ENCODE peak calls at places on chromosomes 2 and 18, in five cellular contexts. M is H9, Y is neuronal stem cell, P is mesendoderm, H is mesenchymal stem cell. D is an unnamed sample.

GRCh38 chr2:9207641-9208301 is 1.2 kb downstream of the ASAP2 start:
- DNase-seq in M (peak), P (peak), H (peak), Y (no peak), D (no peak)

GRCh38 chr2:200212862-200213425 is 93.5 kb upstream of the SPATS2L start:
- DNase-seq in M (no peak), P (no peak), Y (no peak), H (no peak), D (no peak)

GRCh38 chr2:1922402-1923025 is 178.2 kb upstream of the PXDN start:
- DNase-seq in M (no peak), P (no peak), H (no peak), Y (no peak), D (no peak)

GRCh38 chr18:74515620-74516231 is 18.6 kb upstream of the CNDP1 start:
- DNase-seq in Y (no peak), P (no peak), M (no peak), H (no peak), D (peak)

GRCh38 chr2:66456183-66457041 is 21.5 kb downstream of the MEIS1 start:
- DNase-seq in H (no peak), Y (no peak), M (no peak), P (no peak), D (peak)

GRCh38 chr2:66867038-66867380 is 432.1 kb downstream of the MEIS1 start:
- DNase-seq in Y (no peak), P (no peak), H (peak), M (no peak), D (no peak)

GRCh38 chr18:44968336-44968735 is 287.6 kb downstream of the SETBP1 start:
- DNase-seq in Y (no peak), H (no peak), P (peak), M (peak), D (no peak)

GRCh38 chr2:53826587-53827397 is 33.0 kb downstream of the GPR75 start:
- DNase-seq in Y (no peak), M (no peak), H (peak), P (no peak), D (no peak)

GRCh38 chr2:121731366-121731765 is 5.3 kb downstream of the NIFK start:
- DNase-seq in Y (no peak), P (no peak), H (no peak), M (no peak), D (peak)

GRCh38 chr2:130765464-130765863 is 10.1 kb downstream of the AMER3 start:
- DNase-seq in H (no peak), P (no peak), M (no peak), Y (no peak), D (no peak)

GRCh38 chr2:200795044-200795443 is 16.7 kb upstream of the BZW1 start:
- DNase-seq in H (no peak), Y (no peak), M (peak), P (peak), D (no peak)

GRCh38 chr2:164068063-164068462 is 332.3 kb upstream of the FIGN start:
- DNase-seq in Y (no peak), P (no peak), H (no peak), M (no peak), D (no peak)

GRCh38 chr2:52974127-52974526 is 793.5 kb upstream of the CHAC2 start:
- DNase-seq in Y (no peak), M (no peak), P (no peak), H (no peak), D (no peak)

GRCh38 chr2:53434487-53434886 is 333.1 kb upstream of the CHAC2 start:
- DNase-seq in H (no peak), P (no peak), Y (no peak), M (no peak), D (no peak)

GRCh38 chr2:67255933-67256615 is 141.1 kb upstream of the ETAA1 start:
- DNase-seq in P (peak), Y (no peak), M (no peak), H (peak), D (no peak)

GRCh38 chr2:10175441-10175840 is 52.9 kb downstream of the RRM2 start:
- DNase-seq in H (no peak), P (no peak), M (no peak), Y (no peak), D (no peak)

GRCh38 chr18:36017232-36017631 is 44.8 kb downstream of the RMP24 start:
- DNase-seq in H (no peak), P (no peak), M (no peak), Y (no peak), D (no peak)

GRCh38 chr2:10584843-10585475 is 104.8 kb downstream of the NOL10 start:
- DNase-seq in Y (peak), M (no peak), H (peak), P (peak), D (no peak)

GRCh38 chr2:102122115-102122514 is 20.4 kb upstream of the IL1R1 start:
- DNase-seq in P (no peak), Y (no peak), M (no peak), H (peak), D (peak)

GRCh38 chr18:52992041-52992440 is 652.0 kb downstream of the DCC start:
- DNase-seq in M (peak), P (peak), H (no peak), Y (peak), D (no peak)

GRCh38 chr2:234137400-234138014 is 87.0 kb downstream of the SPP2 start:
- DNase-seq in Y (no peak), M (no peak), H (no peak), P (peak), D (peak)

GRCh38 chr2:72325592-72326422 is 178.1 kb upstream of the CYP26B1 start:
- DNase-seq in P (peak), Y (peak), H (peak), M (peak), D (peak)

GRCh38 chr2:157692768-157693167 is 64.1 kb upstream of the ACVR1C start:
- DNase-seq in H (peak), P (peak), M (no peak), Y (no peak), D (no peak)

GRCh38 chr2:217220228-217221013 is 360.6 kb upstream of the TNP1 start:
- DNase-seq in P (no peak), H (no peak), Y (no peak), M (no peak), D (no peak)

GRCh38 chr18:8607776-8608682 is 1.2 kb upstream of the RAB12 start:
- DNase-seq in H (peak), Y (no peak), M (no peak), P (no peak), D (no peak)

GRCh38 chr2:10323535-10323934 is 20.8 kb downstream of the HPCAL1 start:
- DNase-seq in Y (no peak), M (no peak), H (no peak), P (no peak), D (peak)

GRCh38 chr2:241882090-241882625 is 12.6 kb downstream of the RTP5 start:
- DNase-seq in Y (no peak), H (peak), P (no peak), M (no peak), D (no peak)

GRCh38 chr18:45775241-45775676 is 50.2 kb upstream of the SIGLEC15 start:
- DNase-seq in P (peak), M (peak), Y (no peak), H (peak), D (peak)

GRCh38 chr2:84417453-84417852 is 41.6 kb downstream of the SUCLG1 start:
- DNase-seq in P (no peak), M (no peak), H (no peak), Y (no peak), D (no peak)

GRCh38 chr2:151849413-151850010 is 21.3 kb upstream of the ARL5A start:
- DNase-seq in H (no peak), Y (no peak), M (no peak), P (no peak), D (no peak)
- H3K23ac ChIP-seq in H (no peak), Y (no peak), M (no peak), P (no peak), D (no peak)

GRCh38 chr2:73851274-73851673 is 22.5 kb downstream of the STAMBP start:
- DNase-seq in M (no peak), P (peak), Y (no peak), H (no peak), D (no peak)

GRCh38 chr2:73855526-73855925 is 26.8 kb downstream of the STAMBP start:
- DNase-seq in Y (no peak), H (no peak), P (no peak), M (no peak), D (no peak)

GRCh38 chr2:73859721-73860586 is 31.2 kb downstream of the STAMBP start:
- DNase-seq in H (peak), Y (no peak), P (peak), M (no peak), D (peak)

GRCh38 chr2:73852020-73852419 is 23.3 kb downstream of the STAMBP start:
- DNase-seq in H (peak), P (no peak), M (no peak), Y (no peak), D (no peak)

DNA sequence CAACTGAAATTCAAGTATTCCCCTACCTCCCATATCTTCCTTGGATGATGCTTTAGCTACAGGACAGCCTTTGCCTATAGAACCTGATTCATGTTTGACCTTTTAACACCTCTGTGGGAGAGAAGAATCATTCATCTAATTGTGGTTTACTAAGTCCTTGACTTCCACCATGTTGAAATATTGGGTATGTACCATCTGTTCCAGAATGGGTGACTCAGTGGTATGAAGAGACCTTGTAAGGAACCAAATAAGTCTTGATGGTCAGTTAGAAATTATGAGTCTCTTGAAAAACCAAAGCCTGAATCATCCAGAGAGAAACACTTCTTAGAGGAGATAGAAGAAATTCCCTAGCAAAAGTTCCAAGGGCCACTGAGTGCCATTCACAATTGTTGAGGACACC is 27.5 kb downstream of the STAMBP start:
- DNase-seq in M (no peak), Y (no peak), H (peak), P (no peak), D (no peak)
- H3K23ac ChIP-seq in M (no peak), Y (no peak), H (no peak), P (no peak), D (no peak)

DNA sequence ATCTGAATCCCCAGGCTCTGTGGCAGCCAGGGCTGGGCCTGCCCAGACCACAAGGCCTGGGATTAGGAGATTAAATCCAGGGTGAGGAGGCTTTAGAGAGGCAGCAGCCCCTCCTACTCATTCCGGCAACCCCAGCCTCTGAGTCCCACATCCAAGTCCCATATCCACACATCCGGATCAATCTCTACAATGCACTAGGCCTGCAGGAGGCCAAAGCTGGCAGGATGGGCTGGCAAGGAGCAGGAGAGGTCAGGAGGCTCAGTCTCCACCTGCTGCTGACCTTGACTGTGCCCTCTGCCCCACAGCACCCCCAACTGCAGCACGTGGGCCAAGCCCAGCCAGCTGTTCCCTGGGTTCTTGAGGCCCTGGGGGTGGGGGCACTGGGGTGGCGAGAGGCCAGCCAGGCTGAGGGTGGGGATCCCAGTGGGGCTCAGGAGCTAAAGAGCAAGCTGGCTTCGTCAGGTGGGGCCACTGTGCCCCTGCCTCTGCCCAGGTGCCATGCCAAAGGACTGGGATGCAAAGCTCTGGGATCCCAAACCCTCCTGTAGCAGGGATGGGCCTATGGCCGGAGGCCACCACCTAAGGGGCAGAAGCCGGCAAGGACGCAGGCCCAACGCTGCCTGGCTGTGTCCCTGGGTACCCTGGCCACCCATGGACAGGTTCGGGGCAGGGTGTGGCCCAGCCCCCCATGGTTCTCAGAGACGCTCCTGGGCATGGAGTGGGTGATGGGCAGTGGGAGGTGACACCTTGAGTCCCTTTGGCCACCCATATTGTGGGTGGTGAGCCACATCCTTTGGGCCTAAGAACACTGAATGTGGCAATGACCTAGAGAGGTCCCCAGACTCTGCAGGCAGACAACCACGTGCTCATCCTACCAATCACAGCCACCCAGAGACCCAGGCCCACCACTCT is 3.2 kb downstream of the KIF1A start:
- DNase-seq in H (no peak), P (no peak), Y (no peak), M (peak), D (no peak)
- H3K23ac ChIP-seq in H (no peak), P (no peak), Y (no peak), M (no peak), D (no peak)

GRCh38 chr2:144239306-144239705 is 280.6 kb downstream of the ZEB2 start:
- DNase-seq in M (no peak), Y (no peak), P (no peak), H (no peak), D (no peak)

GRCh38 chr2:144239726-144240125 is 280.2 kb downstream of the ZEB2 start:
- DNase-seq in M (no peak), H (no peak), P (no peak), Y (no peak), D (no peak)

GRCh38 chr2:144241801-144242200 is 278.1 kb downstream of the ZEB2 start:
- DNase-seq in P (no peak), Y (no peak), M (no peak), H (no peak), D (no peak)

GRCh38 chr2:144242311-144242710 is 277.6 kb downstream of the ZEB2 start:
- DNase-seq in Y (no peak), P (no peak), H (no peak), M (no peak), D (no peak)

DNA sequence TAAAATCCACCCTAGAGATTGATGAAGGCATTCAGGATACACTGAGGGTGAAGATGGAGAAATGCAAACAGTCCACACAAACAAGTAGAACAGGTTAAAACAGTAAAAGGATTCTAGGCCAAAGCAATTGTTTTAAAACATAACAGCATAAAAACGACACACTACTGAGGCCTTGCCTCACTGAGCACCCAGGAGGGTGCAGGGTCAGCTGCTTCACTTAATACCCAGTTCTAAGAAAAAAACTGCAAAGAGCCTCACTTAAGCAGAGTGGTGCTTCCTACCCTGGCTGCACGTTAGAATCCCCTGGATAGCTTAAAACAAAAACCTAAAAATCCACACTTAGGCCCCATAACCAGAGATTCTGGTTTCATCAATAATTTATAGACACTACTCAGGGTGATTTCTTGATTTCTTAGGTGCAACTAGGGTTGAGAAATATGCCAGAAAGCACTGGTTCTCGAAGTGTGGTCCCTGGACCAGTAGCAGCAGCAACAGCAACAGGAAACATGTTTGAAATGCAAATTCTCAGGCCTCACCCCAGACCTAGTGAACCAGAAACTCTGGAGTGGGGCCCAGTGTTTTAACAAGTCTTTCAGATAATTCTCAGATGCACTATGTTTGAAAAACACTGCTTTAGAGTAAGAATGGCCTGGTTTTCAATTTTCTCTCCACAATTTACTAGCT is 279.1 kb downstream of the ZEB2 start:
- DNase-seq in Y (no peak), P (peak), H (no peak), M (no peak), D (no peak)
- H3K23ac ChIP-seq in Y (no peak), P (no peak), H (no peak), M (no peak), D (no peak)

DNA sequence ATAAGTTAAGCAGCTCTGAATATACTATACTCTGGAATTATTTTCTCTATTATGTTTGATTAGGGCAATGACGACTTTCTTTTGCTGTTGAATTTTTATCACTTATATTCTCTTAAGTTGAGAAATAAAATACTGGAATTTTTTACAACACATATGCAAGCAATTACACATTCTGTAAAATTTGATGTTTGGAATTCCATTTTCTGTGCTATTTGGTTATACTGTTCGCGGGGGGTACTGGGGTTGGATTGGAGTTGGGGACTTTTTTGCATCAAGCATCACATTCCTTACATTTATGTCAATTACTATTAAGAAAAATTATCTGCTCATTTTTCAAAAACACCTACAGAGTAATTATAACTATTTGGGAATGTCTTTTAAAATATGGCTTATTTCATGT is 2.1 kb downstream of the COL5A2 start:
- DNase-seq in H (no peak), P (no peak), M (no peak), Y (no peak), D (no peak)
- H3K23ac ChIP-seq in H (no peak), P (no peak), M (no peak), Y (no peak), D (no peak)

GRCh38 chr2:179613299-179613651 is 248.1 kb downstream of the ZNF385B start:
- DNase-seq in P (no peak), M (no peak), H (no peak), Y (no peak), D (peak)
- H3K23ac ChIP-seq in P (no peak), M (no peak), H (no peak), Y (no peak), D (no peak)

DNA sequence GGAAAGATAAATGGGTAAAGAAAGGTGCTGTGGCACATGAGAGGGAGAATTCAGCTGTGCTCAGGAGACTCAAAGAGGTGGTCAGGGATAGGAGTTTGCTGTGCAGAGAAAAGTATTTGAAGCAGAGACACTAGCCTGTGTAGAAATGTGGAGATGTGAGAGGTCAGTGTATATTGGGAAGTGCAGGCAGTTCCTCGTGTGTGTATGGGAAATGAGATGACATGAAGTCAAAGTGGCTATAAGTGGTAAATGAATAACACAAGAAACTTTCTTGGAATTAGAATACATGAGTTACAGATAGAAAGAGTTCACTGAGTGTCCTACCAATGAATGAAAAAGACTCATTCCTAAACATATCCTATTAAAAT is 11.6 kb downstream of the MAP3K20 start:
- DNase-seq in Y (no peak), H (peak), P (no peak), M (no peak), D (no peak)
- H3K23ac ChIP-seq in Y (no peak), H (no peak), P (no peak), M (no peak), D (no peak)

DNA sequence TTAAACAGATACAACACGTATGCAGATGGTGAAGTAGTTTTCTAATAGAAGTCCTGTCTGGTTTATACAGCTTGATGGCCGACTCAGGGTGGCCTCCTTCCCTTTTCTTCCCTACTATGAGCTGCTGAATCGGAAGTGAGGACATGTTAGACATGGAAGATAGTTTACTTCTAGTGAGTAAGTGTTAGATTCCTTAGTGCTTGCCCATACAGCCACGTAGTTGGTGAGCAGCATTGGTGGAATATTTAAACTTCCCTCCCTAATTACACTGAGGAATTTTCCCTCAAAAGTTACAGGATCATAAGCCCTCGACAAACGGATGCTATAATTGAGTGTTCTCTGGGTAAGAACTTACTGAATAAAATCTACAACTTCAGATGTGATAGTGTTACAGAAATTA is 52.1 kb downstream of the RHBDD1 start:
- DNase-seq in H (peak), M (no peak), Y (no peak), P (peak), D (peak)
- H3K23ac ChIP-seq in H (no peak), M (no peak), Y (no peak), P (no peak), D (no peak)

GRCh38 chr2:48849770-48850169 is 94.2 kb upstream of the LHCGR start:
- DNase-seq in P (no peak), M (no peak), H (no peak), Y (no peak), D (no peak)
- H3K23ac ChIP-seq in P (no peak), M (no peak), H (no peak), Y (no peak), D (no peak)